ENCODE peak calls at places on chromosome 1, in four cellular contexts. Y, P, G and N are unnamed samples.

GRCh38 chr1:25168193-25169071 is 63.9 kb downstream of the SYF2 start:
- DNase-seq in P (no peak), G (no peak), Y (no peak), N (no peak)

GRCh38 chr1:92784051-92784638 is 763 bp downstream of the EVI5 start:
- DNase-seq in G (no peak), Y (no peak), P (peak), N (peak)

GRCh38 chr1:15102646-15103045 is 50.9 kb upstream of the TMEM51 start:
- DNase-seq in Y (no peak), G (no peak), P (no peak), N (no peak)

GRCh38 chr1:108569097-108569728 is 9.3 kb downstream of the EEIG2 start:
- DNase-seq in Y (no peak), G (no peak), P (no peak), N (no peak)

GRCh38 chr1:22699629-22700028 is 11.0 kb upstream of the EPHB2 start:
- DNase-seq in Y (no peak), P (no peak), G (no peak), N (no peak)

GRCh38 chr1:174700775-174701174 is 253.0 kb downstream of the GPR52 start:
- DNase-seq in G (no peak), Y (no peak), P (no peak), N (no peak)

GRCh38 chr1:180243517-180244221 is 13.6 kb downstream of the LHX4 start:
- DNase-seq in Y (no peak), P (no peak), G (no peak), N (no peak)

GRCh38 chr1:110094931-110095654 is 17.1 kb upstream of the UBL4B start:
- DNase-seq in P (no peak), Y (no peak), G (no peak), N (no peak)

GRCh38 chr1:161163793-161164192 is 2.4 kb upstream of the PPOX start:
- DNase-seq in Y (no peak), G (no peak), P (no peak), N (no peak)

GRCh38 chr1:100535264-100535663 is 2.7 kb upstream of the GPR88 start:
- DNase-seq in P (peak), Y (no peak), G (no peak), N (no peak)

GRCh38 chr1:239428311-239428710 is 41.9 kb downstream of the CHRM3 start:
- DNase-seq in P (no peak), G (no peak), Y (no peak), N (no peak)

GRCh38 chr1:100896481-100896982 is 642 bp downstream of the SLC30A7 start:
- DNase-seq in P (peak), G (peak), Y (no peak), N (no peak)

GRCh38 chr1:3858231-3858981 is 1.1 kb downstream of the DFFB start:
- DNase-seq in G (no peak), Y (no peak), P (peak), N (no peak)

GRCh38 chr1:188489336-188490112 is 1660.8 kb downstream of the PLA2G4A start:
- DNase-seq in G (no peak), P (no peak), Y (no peak), N (no peak)

GRCh38 chr1:193589597-193590040 is 403.2 kb upstream of the B3GALT2 start:
- DNase-seq in Y (no peak), G (peak), P (no peak), N (peak)

GRCh38 chr1:222892137-222892763 is 77.4 kb downstream of the DISP1 start:
- DNase-seq in Y (no peak), G (no peak), P (no peak), N (no peak)

GRCh38 chr1:31752952-31753351 is 11.2 kb downstream of the ADGRB2 start:
- DNase-seq in P (no peak), Y (no peak), G (no peak), N (no peak)